ENCODE peak calls at places on chromosome 18, in four cellular contexts. One of them, this sample, is unnamed.

GRCh38 chr18:50791599-50792438 is 28.0 kb downstream of the MRO start:
- DNase-seq in endothelial cell of umbilical vein: no peak
- DNase-seq in fibroblast of lung: no peak
- DNase-seq in CD4-positive, alpha-beta memory T cell: no peak
- DNase-seq in this sample: no peak

GRCh38 chr18:37657413-37657965 is 91.9 kb upstream of the CELF4 start:
- DNase-seq in endothelial cell of umbilical vein: no peak
- DNase-seq in fibroblast of lung: no peak
- DNase-seq in CD4-positive, alpha-beta memory T cell: no peak
- DNase-seq in this sample: peak

GRCh38 chr18:12455511-12455910 is 47.8 kb downstream of the PRELID3A start:
- DNase-seq in endothelial cell of umbilical vein: no peak
- DNase-seq in fibroblast of lung: peak
- DNase-seq in CD4-positive, alpha-beta memory T cell: no peak
- DNase-seq in this sample: peak

GRCh38 chr18:63823516-63824219 is 48.5 kb downstream of the SERPINB7 start:
- DNase-seq in endothelial cell of umbilical vein: peak
- DNase-seq in fibroblast of lung: peak
- DNase-seq in CD4-positive, alpha-beta memory T cell: no peak
- DNase-seq in this sample: peak

GRCh38 chr18:32093523-32093922 is 1.8 kb downstream of the RNF138 start:
- DNase-seq in endothelial cell of umbilical vein: no peak
- DNase-seq in fibroblast of lung: peak
- DNase-seq in CD4-positive, alpha-beta memory T cell: peak
- DNase-seq in this sample: no peak

GRCh38 chr18:41165625-41166024 is 789.4 kb upstream of the PIK3C3 start:
- DNase-seq in endothelial cell of umbilical vein: no peak
- DNase-seq in fibroblast of lung: peak
- DNase-seq in CD4-positive, alpha-beta memory T cell: no peak
- DNase-seq in this sample: peak

GRCh38 chr18:56284319-56284718 is 354.1 kb downstream of the TXNL1 start:
- DNase-seq in endothelial cell of umbilical vein: no peak
- DNase-seq in fibroblast of lung: peak
- DNase-seq in CD4-positive, alpha-beta memory T cell: no peak
- DNase-seq in this sample: no peak

GRCh38 chr18:50138181-50139064 is 56.5 kb downstream of the MYO5B start:
- DNase-seq in endothelial cell of umbilical vein: no peak
- DNase-seq in fibroblast of lung: peak
- DNase-seq in CD4-positive, alpha-beta memory T cell: no peak
- DNase-seq in this sample: no peak

GRCh38 chr18:28359177-28359576 is 182.2 kb upstream of the CDH2 start:
- DNase-seq in endothelial cell of umbilical vein: no peak
- DNase-seq in fibroblast of lung: no peak
- DNase-seq in CD4-positive, alpha-beta memory T cell: no peak
- DNase-seq in this sample: no peak

GRCh38 chr18:58609536-58609993 is 19.3 kb downstream of the ALPK2 start:
- DNase-seq in endothelial cell of umbilical vein: no peak
- DNase-seq in fibroblast of lung: no peak
- DNase-seq in CD4-positive, alpha-beta memory T cell: no peak
- DNase-seq in this sample: no peak

GRCh38 chr18:25253136-25253535 is 98.8 kb downstream of the ZNF521 start:
- DNase-seq in endothelial cell of umbilical vein: peak
- DNase-seq in fibroblast of lung: peak
- DNase-seq in CD4-positive, alpha-beta memory T cell: no peak
- DNase-seq in this sample: no peak

GRCh38 chr18:3151379-3152264 is 68.1 kb downstream of the MYOM1 start:
- DNase-seq in endothelial cell of umbilical vein: peak
- DNase-seq in fibroblast of lung: peak
- DNase-seq in CD4-positive, alpha-beta memory T cell: no peak
- DNase-seq in this sample: peak

GRCh38 chr18:56028514-56028913 is 440.5 kb upstream of the TCF4 start:
- DNase-seq in endothelial cell of umbilical vein: peak
- DNase-seq in fibroblast of lung: peak
- DNase-seq in CD4-positive, alpha-beta memory T cell: no peak
- DNase-seq in this sample: peak

GRCh38 chr18:60452424-60452823 is 79.8 kb upstream of the MC4R start:
- DNase-seq in endothelial cell of umbilical vein: no peak
- DNase-seq in fibroblast of lung: peak
- DNase-seq in CD4-positive, alpha-beta memory T cell: no peak
- DNase-seq in this sample: peak

GRCh38 chr18:9993846-9994660 is 80.2 kb downstream of the VAPA start:
- DNase-seq in endothelial cell of umbilical vein: no peak
- DNase-seq in fibroblast of lung: no peak
- DNase-seq in CD4-positive, alpha-beta memory T cell: no peak
- DNase-seq in this sample: no peak

GRCh38 chr18:53152478-53152877 is 812.5 kb downstream of the DCC start:
- DNase-seq in endothelial cell of umbilical vein: no peak
- DNase-seq in fibroblast of lung: no peak
- DNase-seq in CD4-positive, alpha-beta memory T cell: no peak
- DNase-seq in this sample: no peak

GRCh38 chr18:59744271-59744721 is 47.1 kb upstream of the CCBE1 start:
- DNase-seq in endothelial cell of umbilical vein: no peak
- DNase-seq in fibroblast of lung: peak
- DNase-seq in CD4-positive, alpha-beta memory T cell: no peak
- DNase-seq in this sample: peak

GRCh38 chr18:58733866-58734265 is 62.6 kb downstream of the MALT1 start:
- DNase-seq in endothelial cell of umbilical vein: no peak
- DNase-seq in fibroblast of lung: no peak
- DNase-seq in CD4-positive, alpha-beta memory T cell: no peak
- DNase-seq in this sample: no peak

GRCh38 chr18:77815666-77816338 is 566.2 kb downstream of the GALR1 start:
- DNase-seq in endothelial cell of umbilical vein: no peak
- DNase-seq in fibroblast of lung: no peak
- DNase-seq in CD4-positive, alpha-beta memory T cell: no peak
- DNase-seq in this sample: no peak

GRCh38 chr18:46035701-46036680 is 36.1 kb downstream of the PSTPIP2 start:
- DNase-seq in endothelial cell of umbilical vein: no peak
- DNase-seq in fibroblast of lung: peak
- DNase-seq in CD4-positive, alpha-beta memory T cell: no peak
- DNase-seq in this sample: peak

DNA sequence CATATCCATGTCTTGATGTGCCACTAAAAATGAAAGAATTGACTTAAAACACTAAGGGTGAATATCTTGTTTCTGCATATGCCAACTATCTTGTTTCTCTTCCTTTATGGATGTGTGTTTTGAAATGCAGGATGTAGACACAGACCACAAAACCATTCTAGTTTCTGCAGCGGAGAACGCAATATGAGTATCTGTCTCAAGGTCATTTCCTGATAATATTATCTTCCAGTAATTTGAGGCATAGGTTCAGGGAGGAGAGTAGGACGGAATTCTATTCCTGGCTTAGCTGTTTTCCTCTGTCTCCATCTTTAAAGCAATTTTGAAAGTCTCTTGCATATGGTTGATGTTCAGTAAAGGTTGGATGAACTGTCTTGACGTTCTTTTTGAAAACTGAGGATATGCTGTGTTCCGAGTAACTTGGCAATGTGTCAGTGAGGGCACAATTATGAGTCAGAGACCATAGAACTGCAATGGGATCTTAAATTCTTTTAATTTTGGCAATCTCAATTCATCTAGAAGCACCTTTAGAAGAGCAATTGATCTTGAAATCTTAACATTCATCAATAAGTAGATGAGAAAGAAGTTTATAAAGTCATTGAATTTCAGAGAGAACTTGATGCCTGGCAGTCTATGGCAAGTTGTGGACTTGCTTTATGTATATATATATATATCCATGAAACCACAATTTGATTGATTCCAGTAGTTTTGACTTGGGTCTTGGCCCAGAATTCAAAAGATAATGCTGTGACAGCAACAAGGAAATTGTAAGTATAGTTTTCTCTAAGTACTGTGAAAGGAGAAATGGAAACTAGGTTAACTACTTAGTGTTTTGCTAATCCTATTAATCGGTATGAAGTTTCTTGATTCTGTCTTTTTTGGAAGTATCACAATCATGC is 24.8 kb downstream of the RAB27B start:
- DNase-seq in endothelial cell of umbilical vein: peak
- DNase-seq in fibroblast of lung: no peak
- DNase-seq in CD4-positive, alpha-beta memory T cell: no peak
- DNase-seq in this sample: peak
- H3K4me3 ChIP-seq in endothelial cell of umbilical vein: no peak
- H3K4me3 ChIP-seq in fibroblast of lung: no peak
- H3K4me3 ChIP-seq in CD4-positive, alpha-beta memory T cell: no peak
- H3K4me3 ChIP-seq in this sample: peak

GRCh38 chr18:49020129-49020528 is 69.4 kb upstream of the SMAD7 start:
- DNase-seq in endothelial cell of umbilical vein: no peak
- DNase-seq in fibroblast of lung: no peak
- DNase-seq in CD4-positive, alpha-beta memory T cell: no peak
- DNase-seq in this sample: no peak

GRCh38 chr18:49021076-49021432 is 70.3 kb upstream of the SMAD7 start:
- DNase-seq in endothelial cell of umbilical vein: no peak
- DNase-seq in fibroblast of lung: no peak
- DNase-seq in CD4-positive, alpha-beta memory T cell: no peak
- DNase-seq in this sample: no peak

GRCh38 chr18:49020621-49021021 is 69.9 kb upstream of the SMAD7 start:
- DNase-seq in endothelial cell of umbilical vein: no peak
- DNase-seq in fibroblast of lung: peak
- DNase-seq in CD4-positive, alpha-beta memory T cell: no peak
- DNase-seq in this sample: no peak

GRCh38 chr18:49022311-49023280 is 71.8 kb upstream of the SMAD7 start:
- DNase-seq in endothelial cell of umbilical vein: no peak
- DNase-seq in fibroblast of lung: no peak
- DNase-seq in CD4-positive, alpha-beta memory T cell: no peak
- DNase-seq in this sample: no peak

DNA sequence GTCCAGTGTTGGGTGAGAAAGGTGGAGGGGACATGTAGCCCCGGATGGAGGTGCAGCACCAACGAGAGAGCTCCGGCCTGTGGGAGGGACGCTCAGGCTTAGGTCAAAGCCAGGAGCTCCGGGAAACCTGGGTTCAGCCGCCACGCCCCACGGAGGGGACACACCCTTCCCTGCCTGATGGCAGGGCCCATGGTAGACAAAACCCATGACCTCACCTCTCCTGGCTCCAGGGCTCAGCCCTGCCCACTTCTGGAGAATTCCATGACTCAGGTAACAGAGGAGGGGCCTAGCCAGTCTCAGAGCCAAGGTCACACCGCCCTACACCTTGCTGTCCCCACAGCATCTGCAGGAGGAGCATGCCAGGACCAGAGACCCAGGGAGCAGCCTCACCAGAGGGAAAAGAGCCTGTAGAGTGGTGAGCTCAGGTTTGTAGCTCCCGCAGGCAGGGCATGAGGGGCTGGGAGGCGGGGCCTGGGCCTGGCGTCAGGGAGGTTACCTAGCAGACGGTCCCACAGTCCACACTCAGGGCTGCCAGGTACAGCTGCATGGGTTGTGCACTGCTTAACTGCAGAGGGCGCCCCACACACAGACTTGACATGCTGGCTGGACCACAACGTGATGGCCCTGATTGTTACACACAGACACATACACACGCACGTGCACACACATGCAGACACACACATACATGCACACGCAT is 70.8 kb upstream of the SMAD7 start:
- DNase-seq in endothelial cell of umbilical vein: peak
- DNase-seq in fibroblast of lung: peak
- DNase-seq in CD4-positive, alpha-beta memory T cell: no peak
- DNase-seq in this sample: peak
- H3K4me3 ChIP-seq in endothelial cell of umbilical vein: no peak
- H3K4me3 ChIP-seq in fibroblast of lung: no peak
- H3K4me3 ChIP-seq in CD4-positive, alpha-beta memory T cell: no peak
- H3K4me3 ChIP-seq in this sample: no peak

GRCh38 chr18:36298113-36298701 is 694 bp downstream of the FHOD3 start:
- DNase-seq in endothelial cell of umbilical vein: no peak
- DNase-seq in fibroblast of lung: no peak
- DNase-seq in CD4-positive, alpha-beta memory T cell: no peak
- DNase-seq in this sample: no peak
- H3K4me3 ChIP-seq in endothelial cell of umbilical vein: no peak
- H3K4me3 ChIP-seq in fibroblast of lung: peak
- H3K4me3 ChIP-seq in CD4-positive, alpha-beta memory T cell: no peak
- H3K4me3 ChIP-seq in this sample: peak

GRCh38 chr18:24214913-24215312 is 76.1 kb downstream of the CABYR start:
- DNase-seq in endothelial cell of umbilical vein: peak
- DNase-seq in fibroblast of lung: no peak
- DNase-seq in CD4-positive, alpha-beta memory T cell: no peak
- DNase-seq in this sample: no peak
- H3K4me3 ChIP-seq in endothelial cell of umbilical vein: no peak
- H3K4me3 ChIP-seq in fibroblast of lung: no peak
- H3K4me3 ChIP-seq in CD4-positive, alpha-beta memory T cell: no peak
- H3K4me3 ChIP-seq in this sample: no peak

GRCh38 chr18:79406708-79407107 is 11.0 kb downstream of the NFATC1 start:
- DNase-seq in endothelial cell of umbilical vein: no peak
- DNase-seq in fibroblast of lung: no peak
- DNase-seq in CD4-positive, alpha-beta memory T cell: peak
- DNase-seq in this sample: no peak
- H3K4me3 ChIP-seq in endothelial cell of umbilical vein: no peak
- H3K4me3 ChIP-seq in fibroblast of lung: no peak
- H3K4me3 ChIP-seq in CD4-positive, alpha-beta memory T cell: no peak
- H3K4me3 ChIP-seq in this sample: no peak

GRCh38 chr18:366466-367053 is 98.7 kb upstream of the THOC1 start:
- DNase-seq in endothelial cell of umbilical vein: no peak
- DNase-seq in fibroblast of lung: no peak
- DNase-seq in CD4-positive, alpha-beta memory T cell: no peak
- DNase-seq in this sample: no peak
- H3K4me3 ChIP-seq in endothelial cell of umbilical vein: no peak
- H3K4me3 ChIP-seq in fibroblast of lung: no peak
- H3K4me3 ChIP-seq in CD4-positive, alpha-beta memory T cell: no peak
- H3K4me3 ChIP-seq in this sample: no peak

This sample was measured in fibroblast of pulmonary artery.